ENCODE peak calls at places on chromosomes 2 and 18, in four cellular contexts. One of them, this sample, is unnamed.
A peak's percentile ranks its signal among the peaks of the same experiment; 100 is the strongest.

GRCh38 chr18:31010601-31011000 is 31.9 kb downstream of the DSC3 start:
- DNase-seq in GM12865: no peak
- DNase-seq in sigmoid colon: no peak
- DNase-seq in lower leg skin: no peak
- DNase-seq in this sample: no peak

GRCh38 chr2:120866483-120867140 is 130.9 kb downstream of the GLI2 start:
- DNase-seq in GM12865: no peak
- DNase-seq in sigmoid colon: peak; percentile 69
- DNase-seq in lower leg skin: no peak
- DNase-seq in this sample: no peak

GRCh38 chr2:31319391-31320175 is 85.6 kb downstream of the EHD3 start:
- DNase-seq in GM12865: peak; percentile 69
- DNase-seq in sigmoid colon: peak; percentile 70
- DNase-seq in lower leg skin: peak; percentile 66
- DNase-seq in this sample: peak; percentile 81

GRCh38 chr2:67295851-67296250 is 101.3 kb upstream of the ETAA1 start:
- DNase-seq in GM12865: no peak
- DNase-seq in sigmoid colon: no peak
- DNase-seq in lower leg skin: no peak
- DNase-seq in this sample: no peak

GRCh38 chr2:19362652-19363473 is 4.4 kb upstream of the OSR1 start:
- DNase-seq in GM12865: peak; percentile 66
- DNase-seq in sigmoid colon: peak; percentile 93
- DNase-seq in lower leg skin: peak; percentile 73
- DNase-seq in this sample: peak; percentile 85

GRCh38 chr18:62524443-62525200 is 1.8 kb downstream of the ZCCHC2 start:
- DNase-seq in GM12865: peak; percentile 74
- DNase-seq in sigmoid colon: peak; percentile 79
- DNase-seq in lower leg skin: peak; percentile 43
- DNase-seq in this sample: peak; percentile 42

GRCh38 chr2:226758886-226759660 is 40.5 kb downstream of the IRS1 start:
- DNase-seq in GM12865: no peak
- DNase-seq in sigmoid colon: no peak
- DNase-seq in lower leg skin: no peak
- DNase-seq in this sample: peak; percentile 81

GRCh38 chr2:236748801-236749200 is 179.2 kb downstream of the ACKR3 start:
- DNase-seq in GM12865: no peak
- DNase-seq in sigmoid colon: no peak
- DNase-seq in lower leg skin: no peak
- DNase-seq in this sample: no peak

GRCh38 chr18:10138719-10139118 is 224.9 kb downstream of the VAPA start:
- DNase-seq in GM12865: no peak
- DNase-seq in sigmoid colon: no peak
- DNase-seq in lower leg skin: no peak
- DNase-seq in this sample: no peak

GRCh38 chr2:188569441-188569840 is 277.8 kb downstream of the GULP1 start:
- DNase-seq in GM12865: no peak
- DNase-seq in sigmoid colon: no peak
- DNase-seq in lower leg skin: no peak
- DNase-seq in this sample: peak; percentile 22

GRCh38 chr18:22585333-22585732 is 167.6 kb upstream of the CTAGE1 start:
- DNase-seq in GM12865: no peak
- DNase-seq in sigmoid colon: no peak
- DNase-seq in lower leg skin: no peak
- DNase-seq in this sample: no peak

GRCh38 chr2:149744845-149745244 is 157.3 kb upstream of the MMADHC start:
- DNase-seq in GM12865: no peak
- DNase-seq in sigmoid colon: no peak
- DNase-seq in lower leg skin: no peak
- DNase-seq in this sample: peak; percentile 75

GRCh38 chr2:127712999-127713398 is 11.7 kb downstream of the SFT2D3 start:
- DNase-seq in GM12865: no peak
- DNase-seq in sigmoid colon: no peak
- DNase-seq in lower leg skin: no peak
- DNase-seq in this sample: peak; percentile 3

GRCh38 chr18:51266736-51267135 is 69.3 kb upstream of the MEX3C start:
- DNase-seq in GM12865: peak; percentile 2
- DNase-seq in sigmoid colon: no peak
- DNase-seq in lower leg skin: no peak
- DNase-seq in this sample: no peak

GRCh38 chr2:149743842-149744468 is 156.4 kb upstream of the MMADHC start:
- DNase-seq in GM12865: no peak
- DNase-seq in sigmoid colon: no peak
- DNase-seq in lower leg skin: no peak
- DNase-seq in this sample: peak; percentile 96

GRCh38 chr18:62324917-62325805 is at the start of gene TNFRSF11A:
- DNase-seq in GM12865: peak; percentile 66
- DNase-seq in sigmoid colon: no peak
- DNase-seq in lower leg skin: no peak
- DNase-seq in this sample: no peak

GRCh38 chr2:188430705-188431104 is 139.0 kb downstream of the GULP1 start:
- DNase-seq in GM12865: no peak
- DNase-seq in sigmoid colon: no peak
- DNase-seq in lower leg skin: no peak
- DNase-seq in this sample: no peak

GRCh38 chr18:38944446-38945024 is 1378.9 kb upstream of the CELF4 start:
- DNase-seq in GM12865: no peak
- DNase-seq in sigmoid colon: no peak
- DNase-seq in lower leg skin: no peak
- DNase-seq in this sample: no peak

GRCh38 chr18:38940475-38940862 is 1374.9 kb upstream of the CELF4 start:
- DNase-seq in GM12865: no peak
- DNase-seq in sigmoid colon: no peak
- DNase-seq in lower leg skin: no peak
- DNase-seq in this sample: no peak

GRCh38 chr18:38940863-38941531 is 1375.4 kb upstream of the CELF4 start:
- DNase-seq in GM12865: peak; percentile 94
- DNase-seq in sigmoid colon: no peak
- DNase-seq in lower leg skin: no peak
- DNase-seq in this sample: no peak
- H3K4me3 ChIP-seq in GM12865: peak overlapping the region; percentile 7
- H3K4me3 ChIP-seq in sigmoid colon: no peak overlapping the region
- H3K4me3 ChIP-seq in lower leg skin: no peak overlapping the region
- H3K4me3 ChIP-seq in this sample: no peak overlapping the region

DNA sequence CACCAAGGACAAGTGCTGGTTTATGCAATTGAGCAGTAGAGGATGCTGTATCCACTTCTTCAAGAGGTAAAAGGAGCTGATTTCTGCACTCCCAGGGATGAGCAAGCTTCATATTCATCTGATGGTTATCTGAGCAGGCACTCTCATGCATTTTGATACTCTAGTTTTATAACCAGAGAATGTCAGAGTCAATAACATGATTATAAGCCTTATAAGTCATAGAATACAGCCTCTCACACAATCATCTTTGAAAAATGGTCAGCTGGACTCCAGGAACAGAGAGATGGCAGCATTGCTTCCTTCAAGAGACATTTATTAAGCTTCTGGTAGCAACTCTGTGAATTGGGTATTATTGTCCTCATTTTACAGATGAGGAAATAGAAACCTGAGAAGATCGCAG is 167.1 kb downstream of the SLC8A1 start:
- DNase-seq in GM12865: no peak
- DNase-seq in sigmoid colon: no peak
- DNase-seq in lower leg skin: no peak
- DNase-seq in this sample: peak; percentile 27
- TF ChIP-seq CTCF in GM12865: no peak
- TF ChIP-seq CTCF in sigmoid colon: no peak
- TF ChIP-seq CTCF in lower leg skin: no peak
- TF ChIP-seq CTCF in this sample: no peak

DNA sequence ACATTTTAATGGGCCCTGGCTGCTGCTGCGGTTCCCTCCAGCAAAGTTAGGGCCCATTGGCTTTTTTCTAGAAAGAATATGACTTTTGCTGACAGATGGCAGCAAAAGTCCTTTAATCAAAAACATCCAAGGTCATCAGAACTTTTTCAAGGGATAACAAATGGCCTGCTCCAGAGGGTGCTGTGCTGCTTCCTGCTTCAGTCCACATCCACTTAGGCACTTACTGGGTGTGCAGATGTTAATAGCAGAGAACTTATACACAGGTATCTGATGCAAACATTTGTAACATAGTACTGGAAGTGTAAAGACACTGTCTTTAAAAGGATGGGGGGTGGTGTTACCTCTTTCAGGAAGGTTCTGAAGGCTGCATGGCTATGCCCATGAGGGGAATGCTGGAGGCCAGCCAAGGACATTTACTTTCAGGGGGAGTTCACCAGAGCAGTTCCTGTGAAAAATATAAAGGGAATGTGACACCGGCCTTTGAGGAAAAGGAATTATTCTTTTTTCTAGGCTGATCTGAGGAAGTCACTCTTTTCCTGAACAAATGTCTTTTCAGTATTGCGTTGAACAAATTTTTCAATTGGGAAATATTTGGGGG is 5.6 kb downstream of the HOXD8 start:
- DNase-seq in GM12865: no peak
- DNase-seq in sigmoid colon: peak; percentile 65
- DNase-seq in lower leg skin: no peak
- DNase-seq in this sample: peak; percentile 74
- H3K4me3 ChIP-seq in GM12865: no peak overlapping the region
- H3K4me3 ChIP-seq in sigmoid colon: no peak overlapping the region
- H3K4me3 ChIP-seq in lower leg skin: no peak overlapping the region
- H3K4me3 ChIP-seq in this sample: peak overlapping the region; percentile 80

GRCh38 chr2:44051948-44052347 is 56.2 kb upstream of the LRPPRC start:
- DNase-seq in GM12865: no peak
- DNase-seq in sigmoid colon: no peak
- DNase-seq in lower leg skin: no peak
- DNase-seq in this sample: no peak

GRCh38 chr2:44055229-44055628 is 59.4 kb upstream of the LRPPRC start:
- DNase-seq in GM12865: no peak
- DNase-seq in sigmoid colon: no peak
- DNase-seq in lower leg skin: no peak
- DNase-seq in this sample: no peak

GRCh38 chr2:44053052-44053451 is 57.3 kb upstream of the LRPPRC start:
- DNase-seq in GM12865: no peak
- DNase-seq in sigmoid colon: no peak
- DNase-seq in lower leg skin: no peak
- DNase-seq in this sample: no peak

GRCh38 chr2:44055664-44056063 is 59.9 kb upstream of the LRPPRC start:
- DNase-seq in GM12865: no peak
- DNase-seq in sigmoid colon: no peak
- DNase-seq in lower leg skin: no peak
- DNase-seq in this sample: no peak

DNA sequence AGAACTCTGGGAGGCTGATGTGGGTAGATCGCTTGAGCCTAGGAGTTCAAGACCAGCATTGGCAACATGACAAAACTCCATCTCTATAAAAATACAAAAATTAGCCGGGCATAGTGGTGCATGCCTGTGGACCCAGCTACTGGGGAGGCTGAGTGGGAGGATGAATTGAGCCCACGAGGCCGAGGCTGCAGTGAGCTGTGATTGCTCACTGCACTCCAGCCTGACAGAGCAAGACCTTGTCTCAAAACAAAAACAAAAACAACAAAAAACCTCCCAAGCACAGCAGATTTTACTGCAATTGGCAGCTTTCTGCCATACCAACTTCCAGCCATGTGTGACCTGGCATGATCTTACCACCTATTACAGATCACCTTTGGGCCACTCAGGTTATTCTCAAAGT is 57.7 kb upstream of the LRPPRC start:
- DNase-seq in GM12865: no peak
- DNase-seq in sigmoid colon: no peak
- DNase-seq in lower leg skin: no peak
- DNase-seq in this sample: no peak
- TF ChIP-seq CTCF in GM12865: no peak
- TF ChIP-seq CTCF in sigmoid colon: no peak
- TF ChIP-seq CTCF in lower leg skin: no peak
- TF ChIP-seq CTCF in this sample: no peak

GRCh38 chr2:177015526-177015925 is 197.1 kb upstream of the HNRNPA3 start:
- DNase-seq in GM12865: no peak
- DNase-seq in sigmoid colon: no peak
- DNase-seq in lower leg skin: no peak
- DNase-seq in this sample: no peak
- H3K4me3 ChIP-seq in GM12865: no peak overlapping the region
- H3K4me3 ChIP-seq in sigmoid colon: no peak overlapping the region
- H3K4me3 ChIP-seq in lower leg skin: no peak overlapping the region
- H3K4me3 ChIP-seq in this sample: no peak overlapping the region

This sample was measured in AG10803.